ENCODE peak calls at places on chromosome 6, in four cellular contexts. B, U, J and Z are unnamed samples.

GRCh38 chr6:163780993-163781392 is 366.5 kb downstream of the QKI start:
- DNase-seq in B (no peak), U (no peak), J (no peak), Z (no peak)

GRCh38 chr6:53673138-53673801 is 7.7 kb upstream of the KLHL31 start:
- DNase-seq in B (peak), J (no peak), U (no peak), Z (no peak)

GRCh38 chr6:96657344-96657743 is 94.4 kb downstream of the FHL5 start:
- DNase-seq in U (no peak), B (no peak), J (no peak), Z (no peak)

GRCh38 chr6:108501559-108501958 is 59.2 kb upstream of the FOXO3 start:
- DNase-seq in B (no peak), U (no peak), J (no peak), Z (no peak)

GRCh38 chr6:145623231-145623630 is 112.1 kb downstream of the EPM2A start:
- DNase-seq in J (no peak), B (no peak), U (no peak), Z (no peak)

GRCh38 chr6:108883172-108883571 is 35.0 kb downstream of the ARMC2 start:
- DNase-seq in U (no peak), B (no peak), J (peak), Z (no peak)

GRCh38 chr6:132612449-132613116 is 11.5 kb downstream of the TAAR2 start:
- DNase-seq in B (peak), U (no peak), J (no peak), Z (no peak)

GRCh38 chr6:106522557-106522956 is 106.7 kb downstream of the RTN4IP1 start:
- DNase-seq in J (no peak), B (no peak), U (no peak), Z (no peak)

GRCh38 chr6:112781236-112781635 is 434.1 kb downstream of the RFPL4B start:
- DNase-seq in J (no peak), U (no peak), B (peak), Z (no peak)

GRCh38 chr6:131459005-131459404 is 114.0 kb upstream of the ARG1 start:
- DNase-seq in J (no peak), U (no peak), B (no peak), Z (no peak)

GRCh38 chr6:143286280-143286795 is 164.2 kb downstream of the ADAT2 start:
- DNase-seq in B (no peak), U (no peak), J (no peak), Z (no peak)

GRCh38 chr6:34115396-34116314 is 30.2 kb downstream of the GRM4 start:
- DNase-seq in B (no peak), J (no peak), U (peak), Z (peak)

GRCh38 chr6:18835976-18836375 is 448.8 kb downstream of the RNF144B start:
- DNase-seq in U (no peak), B (no peak), J (no peak), Z (no peak)

GRCh38 chr6:169829786-169830185 is 78.4 kb downstream of the ERMARD start:
- DNase-seq in J (no peak), U (no peak), B (no peak), Z (no peak)

GRCh38 chr6:138818496-138819194 is 22.8 kb downstream of the ECT2L start:
- DNase-seq in U (no peak), J (peak), B (no peak), Z (no peak)

GRCh38 chr6:170048615-170049256 is 242.1 kb downstream of the DLL1 start:
- DNase-seq in U (no peak), J (no peak), B (no peak), Z (no peak)

GRCh38 chr6:80489911-80490635 is 383.6 kb downstream of the BCKDHB start:
- DNase-seq in B (no peak), J (no peak), U (no peak), Z (no peak)

DNA sequence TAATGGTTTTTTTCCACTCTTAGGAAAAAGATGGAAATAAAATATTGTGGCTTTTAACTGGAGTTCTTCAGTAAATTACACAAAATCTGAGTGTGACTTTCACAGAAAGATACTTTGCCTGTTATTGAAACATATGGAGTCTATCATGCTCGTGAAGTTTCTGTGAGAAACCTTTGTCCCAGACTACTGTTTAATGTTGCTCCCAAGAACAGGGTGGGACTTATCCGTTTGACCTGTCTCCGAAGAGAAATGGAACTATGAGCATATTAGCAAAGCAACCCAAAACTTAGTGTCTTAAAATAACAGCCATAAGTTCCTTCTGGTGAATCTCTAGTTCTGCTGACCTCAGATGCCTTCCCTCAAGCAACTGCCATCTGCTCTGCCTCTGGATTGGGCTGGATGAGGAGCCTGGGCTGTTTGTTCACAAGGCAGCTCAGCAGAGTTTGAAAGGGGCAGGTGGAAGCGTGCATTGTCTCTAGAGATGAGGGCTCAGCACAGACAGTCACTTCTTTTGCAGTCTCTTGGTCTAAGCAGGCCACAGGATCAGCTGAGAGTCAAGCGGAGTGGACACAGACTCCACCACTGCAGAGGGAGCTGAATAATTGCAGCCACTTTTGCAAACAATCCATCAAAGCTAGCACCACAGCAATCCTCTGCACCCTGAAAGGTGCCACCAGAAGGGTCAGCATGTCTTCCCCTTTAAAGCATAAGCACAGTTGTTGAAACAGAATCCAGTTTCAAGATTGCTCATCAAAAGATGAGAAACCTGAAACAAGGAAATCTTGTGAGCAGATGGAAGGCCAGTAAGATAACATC is 52.8 kb downstream of the MYB start:
- DNase-seq in B (no peak), U (no peak), J (no peak), Z (no peak)
- TF ChIP-seq TARDBP in B (no peak), U (no peak), J (no peak), Z (no peak)

GRCh38 chr6:4772750-4773149 is 3.5 kb upstream of the CDYL start:
- DNase-seq in U (no peak), B (no peak), J (no peak), Z (no peak)
- TF ChIP-seq BHLHE40 in U (no peak), B (no peak), J (no peak), Z (no peak)

GRCh38 chr6:105045546-105045945 is 88.6 kb downstream of the LIN28B start:
- DNase-seq in B (peak), J (no peak), U (no peak), Z (no peak)
- TF ChIP-seq TARDBP in B (peak), J (no peak), U (no peak), Z (no peak)

DNA sequence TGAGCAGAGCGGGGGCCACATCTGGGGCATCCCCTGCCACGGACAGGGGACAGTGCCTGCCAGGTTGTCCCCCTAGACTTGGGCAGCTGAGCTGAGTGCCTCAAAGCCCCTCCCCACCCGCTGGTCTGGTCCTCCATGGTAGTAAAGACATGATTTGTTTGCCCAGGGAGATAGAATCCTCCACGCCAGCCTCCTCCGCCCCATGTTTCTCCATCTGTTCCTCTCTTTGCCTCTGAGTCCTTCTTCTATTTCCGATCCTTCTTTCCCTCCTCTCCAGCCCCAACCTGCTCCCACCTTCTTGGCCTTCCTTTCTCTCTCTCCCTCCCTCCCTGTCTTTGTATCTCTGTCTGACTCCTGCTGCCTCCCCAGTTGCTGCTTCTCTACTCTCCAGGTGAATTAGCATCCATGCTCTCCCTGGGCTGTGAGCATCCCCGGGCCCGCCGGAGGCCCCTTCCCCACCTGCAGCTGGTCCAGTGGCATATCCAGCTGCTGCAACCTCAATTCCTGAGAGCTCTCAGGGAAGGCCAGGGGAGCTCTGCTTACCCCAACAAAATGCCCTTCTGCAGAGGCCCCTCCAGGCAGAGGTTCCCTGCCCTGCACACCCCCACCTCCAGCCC is 45.8 kb downstream of the CPNE5 start:
- DNase-seq in U (no peak), J (no peak), B (no peak), Z (no peak)
- TF ChIP-seq BHLHE40 in U (no peak), J (no peak), B (no peak), Z (no peak)

GRCh38 chr6:73134588-73134987 is 90.7 kb downstream of the KHDC1L start:
- DNase-seq in J (no peak), U (peak), B (peak), Z (peak)
- TF ChIP-seq TARDBP in J (no peak), U (no peak), B (no peak), Z (no peak)

DNA sequence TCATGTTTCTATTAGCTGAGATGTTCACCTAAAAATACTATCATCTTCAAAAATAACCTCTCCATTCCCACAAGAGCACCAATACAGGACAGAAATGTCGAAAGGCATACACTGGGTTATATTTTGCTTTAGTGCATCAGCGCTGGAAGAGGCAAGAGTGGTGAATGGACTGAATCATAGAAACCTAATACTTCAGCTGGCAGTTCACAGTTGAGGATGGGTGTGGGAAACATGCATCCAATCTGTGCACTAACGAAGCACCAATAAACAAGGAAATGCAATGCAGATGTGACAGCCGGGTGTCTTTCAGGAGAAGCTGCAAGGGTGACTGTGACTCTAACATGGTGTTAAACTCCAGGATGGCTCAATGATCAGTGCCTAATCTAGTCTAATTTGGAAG is 365.8 kb downstream of the ESR1 start:
- DNase-seq in B (no peak), U (no peak), J (no peak), Z (no peak)
- TF ChIP-seq BHLHE40 in B (no peak), U (no peak), J (no peak), Z (no peak)